ENCODE peak calls at places on chromosomes 4 and X, in ten cellular contexts. D is GDM1, C is H1, Y is mucosa of descending colon, N is ELR, B is tibial artery, J is GM13976, F is tibial nerve, K is AG08395, Z is ELF-1. I is an unnamed sample.

GRCh38 chrX:17617794-17618193 is 119.5 kb upstream of the SCML1 start:
- DNase-seq in K (no peak), Y (no peak), F (no peak), J (no peak), D (no peak), C (no peak), Z (no peak), N (no peak), B (no peak), I (no peak)

GRCh38 chrX:132559101-132559500 is 70.3 kb upstream of the MBNL3 start:
- DNase-seq in Z (no peak), B (no peak), N (no peak), F (no peak), Y (no peak), K (no peak), J (no peak), C (no peak), D (no peak), I (no peak)

GRCh38 chr4:21948347-21949072 is at the start of gene KCNIP4:
- DNase-seq in K (no peak), Y (peak), N (peak), F (no peak), C (peak), J (no peak), B (no peak), D (no peak), Z (peak), I (no peak)

GRCh38 chr4:10584042-10584441 is 100.5 kb downstream of the CLNK start:
- DNase-seq in D (no peak), Z (peak), B (no peak), N (peak), J (peak), C (no peak), Y (no peak), F (no peak), K (peak), I (peak)

GRCh38 chr4:37008199-37008598 is 236.3 kb upstream of the NWD2 start:
- DNase-seq in D (no peak), C (no peak), J (no peak), F (no peak), Y (peak), Z (no peak), N (no peak), K (no peak), B (no peak), I (peak)

GRCh38 chr4:77861500-77861899 is 1.1 kb upstream of the MRPL1 start:
- DNase-seq in C (no peak), Z (no peak), N (peak), J (no peak), F (no peak), K (no peak), D (no peak), Y (no peak), B (no peak), I (no peak)

GRCh38 chr4:94408549-94409374 is 43.0 kb upstream of the PDLIM5 start:
- DNase-seq in D (no peak), N (peak), B (no peak), J (no peak), Z (peak), C (no peak), Y (no peak), F (no peak), K (no peak), I (no peak)

GRCh38 chrX:24733111-24733510 is 39.4 kb downstream of the POLA1 start:
- DNase-seq in C (no peak), K (no peak), D (no peak), N (no peak), Z (no peak), B (no peak), Y (no peak), J (no peak), F (no peak), I (no peak)

GRCh38 chrX:106696502-106696901 is 30.0 kb upstream of the RNF128 start:
- DNase-seq in J (no peak), D (no peak), Z (no peak), Y (no peak), B (no peak), K (no peak), C (no peak), N (no peak), F (no peak), I (no peak)

I was measured in stomach.